ENCODE peak calls at places on chromosomes 3 and 15, in four cellular contexts. O is GM23248, P is fibroblast of lung, H is WERI-Rb-1. L is an unnamed sample.

GRCh38 chr15:40040293-40040635 is 1.3 kb upstream of the SRP14 start:
- DNase-seq in O (no peak), P (no peak), H (no peak), L (no peak)

GRCh38 chr3:154334973-154335420 is 10.7 kb upstream of the DHX36 start:
- DNase-seq in O (peak), P (peak), H (no peak), L (no peak)

GRCh38 chr3:61250784-61251173 is 473 bp downstream of the FHIT start:
- DNase-seq in O (peak), P (peak), H (no peak), L (no peak)

GRCh38 chr15:66740802-66741201 is 38.8 kb downstream of the SMAD6 start:
- DNase-seq in O (peak), P (peak), H (no peak), L (no peak)

GRCh38 chr3:68996356-68996995 is 17.0 kb downstream of the EOGT start:
- DNase-seq in O (peak), P (peak), H (no peak), L (no peak)

GRCh38 chr3:10249833-10250232 is 1.6 kb downstream of the TATDN2 start:
- DNase-seq in O (peak), P (peak), H (no peak), L (no peak)

GRCh38 chr3:165404357-165405042 is 208.3 kb upstream of the SLITRK3 start:
- DNase-seq in O (no peak), P (no peak), H (no peak), L (no peak)

GRCh38 chr15:77162872-77163633 is 92.1 kb upstream of the TSPAN3 start:
- DNase-seq in O (no peak), P (no peak), H (no peak), L (no peak)

GRCh38 chr3:184757010-184757651 is 45.3 kb upstream of the MAGEF1 start:
- DNase-seq in O (peak), P (peak), H (peak), L (no peak)

GRCh38 chr3:192224634-192225033 is 502.7 kb downstream of the FGF12 start:
- DNase-seq in O (no peak), P (no peak), H (no peak), L (no peak)

GRCh38 chr15:57432141-57432701 is 55.9 kb downstream of the CGNL1 start:
- DNase-seq in O (peak), P (peak), H (peak), L (peak)

GRCh38 chr3:177150970-177151627 is 46.2 kb downstream of the TBL1XR1 start:
- DNase-seq in O (peak), P (peak), H (no peak), L (no peak)

GRCh38 chr3:11204697-11205397 is 50.6 kb downstream of the HRH1 start:
- DNase-seq in O (no peak), P (no peak), H (no peak), L (peak)

GRCh38 chr3:195899701-195900425 is 8.5 kb downstream of the TNK2 start:
- DNase-seq in O (no peak), P (no peak), H (no peak), L (no peak)

GRCh38 chr15:70851889-70852288 is 2.1 kb downstream of the LARP6 start:
- DNase-seq in O (no peak), P (no peak), H (no peak), L (no peak)
- H3K4me3 ChIP-seq in O (peak), P (peak), H (no peak), L (no peak)

GRCh38 chr15:68634531-68634930 is 55.7 kb downstream of the CORO2B start:
- DNase-seq in O (no peak), P (no peak), H (no peak), L (no peak)
- H3K4me3 ChIP-seq in O (no peak), P (no peak), H (no peak), L (no peak)

DNA sequence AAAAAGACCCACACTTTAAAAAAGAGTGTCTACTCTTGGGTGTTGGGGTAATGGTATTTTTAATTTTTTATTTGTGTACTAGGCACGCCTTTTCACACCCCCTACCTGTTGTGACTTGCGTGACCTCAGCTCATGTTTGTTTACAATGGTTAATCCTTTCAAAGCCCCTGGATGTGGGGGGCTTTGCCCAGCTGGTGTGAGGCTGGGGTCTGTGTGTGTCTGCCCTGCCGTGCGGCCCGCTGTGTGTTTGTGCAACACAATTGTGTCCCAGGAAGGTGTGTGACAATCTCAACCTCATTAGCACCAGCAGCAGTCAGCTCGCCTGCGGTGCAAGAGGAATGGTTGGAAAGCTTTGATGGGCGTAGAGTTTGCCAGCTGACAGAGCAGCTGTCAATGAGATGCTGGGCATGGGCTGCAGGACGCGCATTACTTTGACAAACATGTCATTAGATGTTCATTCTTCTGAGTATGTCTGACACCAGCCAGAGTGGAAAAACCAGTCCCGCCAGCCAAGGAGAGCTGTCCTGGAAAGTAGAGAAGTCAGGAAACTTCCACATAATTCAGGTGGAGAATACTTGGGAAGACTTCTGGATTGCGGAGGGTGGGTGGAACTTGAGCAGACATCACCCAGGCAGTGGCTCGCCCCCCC is 9.6 kb downstream of the LRRK1 start:
- DNase-seq in O (no peak), P (no peak), H (no peak), L (no peak)
- H3K4me3 ChIP-seq in O (no peak), P (no peak), H (no peak), L (no peak)

GRCh38 chr3:39149059-39149455 is 4.3 kb downstream of the CSRNP1 start:
- DNase-seq in O (peak), P (no peak), H (no peak), L (no peak)

GRCh38 chr3:39148116-39149058 is 5.0 kb downstream of the CSRNP1 start:
- DNase-seq in O (peak), P (peak), H (peak), L (no peak)

GRCh38 chr3:39149498-39150169 is 3.8 kb downstream of the CSRNP1 start:
- DNase-seq in O (peak), P (no peak), H (no peak), L (no peak)

GRCh38 chr3:39150170-39150802 is 3.1 kb downstream of the CSRNP1 start:
- DNase-seq in O (peak), P (no peak), H (peak), L (peak)

DNA sequence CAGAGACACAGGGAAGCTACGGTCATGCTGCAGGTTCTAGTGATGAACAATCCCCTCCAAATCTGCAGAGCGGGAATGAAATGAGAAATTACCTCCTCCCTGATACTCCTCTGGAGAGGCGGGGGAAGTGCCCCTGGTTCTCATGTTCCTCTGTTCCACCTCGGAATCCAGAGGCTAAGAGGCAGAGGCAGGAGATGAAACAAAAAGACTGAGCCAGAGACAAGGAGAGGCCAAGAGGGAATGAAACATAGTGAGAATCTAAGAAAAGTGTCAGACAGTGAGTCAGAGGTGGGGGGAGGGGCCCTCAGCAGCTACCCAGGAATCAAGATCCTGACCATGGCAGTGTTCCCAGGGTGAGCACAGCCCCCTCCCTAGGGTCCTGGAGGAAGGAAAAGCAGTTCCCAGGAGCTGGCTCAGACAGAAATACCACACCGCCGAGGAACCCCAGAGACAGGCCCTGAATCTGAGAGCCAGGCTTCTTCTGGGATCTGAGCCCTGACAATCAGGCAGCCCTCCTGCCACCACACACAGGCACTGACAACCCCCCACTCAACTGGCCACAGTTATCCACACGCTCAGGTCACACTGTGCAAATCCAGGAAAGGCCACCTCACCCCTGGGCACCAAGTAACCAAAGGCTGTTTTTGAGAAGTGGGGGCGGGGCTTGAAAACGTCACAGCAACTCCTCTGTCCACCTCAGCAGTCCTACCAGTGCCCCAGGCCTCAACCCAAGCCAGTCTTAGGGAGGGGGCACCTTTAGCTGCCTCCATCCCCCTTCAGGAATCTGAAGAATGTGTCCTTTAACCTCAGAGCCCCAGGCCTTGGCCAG is 2.4 kb downstream of the CSRNP1 start:
- DNase-seq in O (peak), P (peak), H (peak), L (peak)
- H3K4me3 ChIP-seq in O (peak), P (peak), H (peak), L (peak)

GRCh38 chr3:32816439-32817194 is 1.2 kb upstream of the TRIM71 start:
- DNase-seq in O (peak), P (peak), H (no peak), L (peak)
- H3K4me3 ChIP-seq in O (peak), P (peak), H (no peak), L (peak)

DNA sequence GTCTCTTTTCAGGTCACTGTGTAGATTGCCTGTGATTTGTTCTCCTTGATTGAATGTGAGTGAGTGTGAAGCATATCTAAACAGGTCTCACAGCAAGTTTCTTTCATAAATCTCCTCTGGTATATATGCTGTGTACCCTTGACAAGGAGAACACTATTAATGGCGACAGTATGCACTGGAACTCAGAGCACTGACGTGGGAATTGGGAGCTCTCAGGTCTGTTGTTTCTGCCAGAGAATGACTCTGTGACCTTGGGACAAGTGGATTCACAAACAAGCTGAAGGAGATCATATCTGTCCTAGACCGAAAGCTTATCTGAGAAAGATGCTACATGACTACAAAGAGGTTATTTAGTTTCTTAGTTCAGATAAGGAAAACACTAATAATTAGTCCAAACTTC is 326.3 kb upstream of the TPRG1 start:
- DNase-seq in O (no peak), P (no peak), H (no peak), L (no peak)
- H3K4me3 ChIP-seq in O (no peak), P (no peak), H (no peak), L (no peak)

GRCh38 chr15:89015412-89016097 is 72.7 kb upstream of the ABHD2 start:
- DNase-seq in O (no peak), P (no peak), H (no peak), L (no peak)

GRCh38 chr15:89019436-89019835 is 68.8 kb upstream of the ABHD2 start:
- DNase-seq in O (no peak), P (no peak), H (no peak), L (no peak)

GRCh38 chr15:89018235-89018634 is 70.0 kb upstream of the ABHD2 start:
- DNase-seq in O (peak), P (peak), H (no peak), L (no peak)

GRCh38 chr15:89016549-89017041 is 71.7 kb upstream of the ABHD2 start:
- DNase-seq in O (peak), P (no peak), H (no peak), L (no peak)

DNA sequence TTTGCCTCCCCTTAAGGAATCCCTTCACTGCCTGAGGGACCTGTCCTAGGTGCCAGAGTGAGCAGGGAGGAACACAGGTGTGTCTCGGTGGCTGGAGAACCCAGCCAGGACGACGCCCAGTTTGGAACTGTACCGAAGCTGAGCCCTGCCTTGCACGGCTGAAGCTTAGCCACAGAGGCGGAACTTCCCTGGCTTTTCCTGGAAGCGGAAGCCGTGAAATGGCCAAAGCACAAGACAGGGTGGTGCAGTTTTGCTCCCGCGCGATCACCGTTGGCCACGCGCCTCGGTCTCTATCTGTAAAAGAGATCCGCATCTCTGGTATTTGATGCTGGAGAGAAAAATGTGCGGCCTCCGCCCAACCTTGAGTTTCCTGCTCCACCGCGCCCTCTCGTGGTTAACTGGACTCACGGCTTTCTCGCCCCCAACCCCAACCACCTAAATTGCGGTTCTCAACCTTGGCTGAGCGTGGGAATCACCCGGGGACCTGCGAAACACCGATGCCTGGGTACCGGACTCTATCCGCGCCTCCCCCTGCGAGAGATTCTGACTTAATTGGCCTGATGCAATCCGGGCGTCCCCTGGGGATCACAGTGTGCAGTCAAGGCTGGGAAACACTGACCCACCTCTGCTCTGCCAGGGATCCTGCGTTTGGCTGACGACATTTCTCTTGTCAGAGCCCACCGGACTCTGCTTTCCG is 70.7 kb upstream of the ABHD2 start:
- DNase-seq in O (peak), P (peak), H (peak), L (peak)
- H3K4me3 ChIP-seq in O (peak), P (peak), H (peak), L (no peak)

GRCh38 chr3:194142156-194142910 is 6.4 kb downstream of the HES1 start:
- DNase-seq in O (peak), P (no peak), H (no peak), L (no peak)
- H3K4me3 ChIP-seq in O (peak), P (peak), H (no peak), L (no peak)

L was measured in H7.